ENCODE peak calls at places on chromosomes 6 and 20, in six cellular contexts. One of them, this sample, is unnamed.

GRCh38 chr6:104955491-104955890 is 1.4 kb upstream of the LIN28B start:
- DNase-seq in progenitor cell of endocrine pancreas: no peak
- DNase-seq in GM10248: no peak
- DNase-seq in activated T-cell treated with anti-CD3 and anti-CD28 coated beads, Interleukin-2, amount 50 U/mL, for 72 hours: no peak
- DNase-seq in brain microvascular endothelial cell: no peak
- DNase-seq in OCI-M1: peak
- DNase-seq in this sample: no peak

GRCh38 chr20:25863536-25864325 is 167.1 kb upstream of the ZNF337 start:
- DNase-seq in progenitor cell of endocrine pancreas: no peak
- DNase-seq in GM10248: no peak
- DNase-seq in activated T-cell treated with anti-CD3 and anti-CD28 coated beads, Interleukin-2, amount 50 U/mL, for 72 hours: no peak
- DNase-seq in brain microvascular endothelial cell: no peak
- DNase-seq in OCI-M1: no peak
- DNase-seq in this sample: no peak

GRCh38 chr6:168035661-168036616 is 38.5 kb downstream of the KIF25 start:
- DNase-seq in progenitor cell of endocrine pancreas: no peak
- DNase-seq in GM10248: no peak
- DNase-seq in activated T-cell treated with anti-CD3 and anti-CD28 coated beads, Interleukin-2, amount 50 U/mL, for 72 hours: peak
- DNase-seq in brain microvascular endothelial cell: peak
- DNase-seq in OCI-M1: peak
- DNase-seq in this sample: no peak

GRCh38 chr20:31868853-31869672 is 1.3 kb downstream of the DUSP15 start:
- DNase-seq in progenitor cell of endocrine pancreas: no peak
- DNase-seq in GM10248: no peak
- DNase-seq in activated T-cell treated with anti-CD3 and anti-CD28 coated beads, Interleukin-2, amount 50 U/mL, for 72 hours: no peak
- DNase-seq in brain microvascular endothelial cell: no peak
- DNase-seq in OCI-M1: no peak
- DNase-seq in this sample: peak

GRCh38 chr20:46840054-46840729 is 54.5 kb upstream of the EYA2 start:
- DNase-seq in progenitor cell of endocrine pancreas: no peak
- DNase-seq in GM10248: no peak
- DNase-seq in activated T-cell treated with anti-CD3 and anti-CD28 coated beads, Interleukin-2, amount 50 U/mL, for 72 hours: no peak
- DNase-seq in brain microvascular endothelial cell: no peak
- DNase-seq in OCI-M1: no peak
- DNase-seq in this sample: no peak

GRCh38 chr6:132830236-132830799 is 15.9 kb downstream of the RPS12 start:
- DNase-seq in progenitor cell of endocrine pancreas: no peak
- DNase-seq in GM10248: no peak
- DNase-seq in activated T-cell treated with anti-CD3 and anti-CD28 coated beads, Interleukin-2, amount 50 U/mL, for 72 hours: no peak
- DNase-seq in brain microvascular endothelial cell: no peak
- DNase-seq in OCI-M1: peak
- DNase-seq in this sample: no peak

GRCh38 chr6:25962368-25963127 is at the start of gene TRIM38:
- DNase-seq in progenitor cell of endocrine pancreas: no peak
- DNase-seq in GM10248: peak
- DNase-seq in activated T-cell treated with anti-CD3 and anti-CD28 coated beads, Interleukin-2, amount 50 U/mL, for 72 hours: peak
- DNase-seq in brain microvascular endothelial cell: peak
- DNase-seq in OCI-M1: peak
- DNase-seq in this sample: peak

GRCh38 chr6:148528292-148528691 is 185.7 kb downstream of the SASH1 start:
- DNase-seq in progenitor cell of endocrine pancreas: no peak
- DNase-seq in GM10248: no peak
- DNase-seq in activated T-cell treated with anti-CD3 and anti-CD28 coated beads, Interleukin-2, amount 50 U/mL, for 72 hours: no peak
- DNase-seq in brain microvascular endothelial cell: no peak
- DNase-seq in OCI-M1: no peak
- DNase-seq in this sample: no peak

GRCh38 chr20:53918949-53919361 is 151.4 kb downstream of the BCAS1 start:
- DNase-seq in progenitor cell of endocrine pancreas: no peak
- DNase-seq in GM10248: no peak
- DNase-seq in activated T-cell treated with anti-CD3 and anti-CD28 coated beads, Interleukin-2, amount 50 U/mL, for 72 hours: no peak
- DNase-seq in brain microvascular endothelial cell: no peak
- DNase-seq in OCI-M1: peak
- DNase-seq in this sample: no peak

GRCh38 chr6:20433929-20434328 is 32.2 kb downstream of the E2F3 start:
- DNase-seq in progenitor cell of endocrine pancreas: no peak
- DNase-seq in GM10248: no peak
- DNase-seq in activated T-cell treated with anti-CD3 and anti-CD28 coated beads, Interleukin-2, amount 50 U/mL, for 72 hours: no peak
- DNase-seq in brain microvascular endothelial cell: no peak
- DNase-seq in OCI-M1: no peak
- DNase-seq in this sample: no peak

This sample was measured in GM13976.